ENCODE peak calls at places on chromosomes 13 and 19, in nine cellular contexts. E is NCI-H345; F is AG09319; P is NCI-H510A; Y is T-cell; T is stimulated activated CD4-positive, alpha-beta T cell treated with anti-CD3 and anti-CD28 coated beads, Interleukin-2, amount 100 ng/mL, for 48 hours; L is thyroid gland; U is astrocyte of the spinal cord; C is NCI-H1105. G is an unnamed sample.

GRCh38 chr19:17471410-17472125 is 1.2 kb downstream of the SLC27A1 start:
- DNase-seq in C (no peak), U (no peak), L (peak), T (no peak), F (no peak), P (no peak), Y (no peak), E (no peak), G (no peak)

GRCh38 chr19:45645068-45645630 is 6.0 kb upstream of the EML2 start:
- DNase-seq in P (no peak), E (no peak), F (no peak), C (no peak), U (no peak), Y (no peak), T (no peak), L (no peak), G (no peak)

GRCh38 chr13:109509154-109509905 is 277.1 kb downstream of the IRS2 start:
- DNase-seq in C (no peak), L (no peak), U (peak), E (no peak), Y (no peak), F (peak), P (no peak), T (no peak), G (no peak)

GRCh38 chr13:66546534-66547379 is 683.4 kb downstream of the PCDH9 start:
- DNase-seq in U (peak), T (no peak), Y (no peak), C (no peak), L (no peak), F (no peak), P (no peak), E (no peak), G (no peak)

GRCh38 chr13:67650471-67650870 is 420.3 kb upstream of the PCDH9 start:
- DNase-seq in C (no peak), L (no peak), E (no peak), F (no peak), Y (no peak), P (no peak), U (no peak), T (no peak), G (no peak)

GRCh38 chr19:54373781-54374266 is 9.1 kb upstream of the LAIR1 start:
- DNase-seq in P (no peak), E (no peak), T (no peak), L (no peak), U (no peak), F (no peak), Y (no peak), C (no peak), G (no peak)

GRCh38 chr19:4660181-4660791 is 9.9 kb downstream of the MYDGF start:
- DNase-seq in Y (no peak), C (no peak), U (no peak), T (no peak), P (no peak), E (no peak), L (no peak), F (no peak), G (peak)

GRCh38 chr13:76991432-76991795 is 467 bp upstream of the CLN5 start:
- DNase-seq in Y (peak), L (no peak), C (no peak), F (no peak), T (peak), U (no peak), P (no peak), E (peak), G (peak)

GRCh38 chr13:39450176-39450575 is 152.8 kb downstream of the LHFPL6 start:
- DNase-seq in P (no peak), C (no peak), F (no peak), E (no peak), L (no peak), T (no peak), Y (no peak), U (no peak), G (no peak)

GRCh38 chr19:51398096-51398704 is 7.8 kb upstream of the C19orf84 start:
- DNase-seq in C (no peak), T (no peak), L (no peak), E (no peak), P (no peak), U (no peak), F (no peak), Y (no peak), G (peak)

GRCh38 chr19:3782903-3783302 is 3.3 kb downstream of the MATK start:
- DNase-seq in U (no peak), Y (no peak), F (no peak), C (no peak), E (no peak), P (no peak), L (no peak), T (no peak), G (peak)